ENCODE peak calls at places on chromosomes 4 and X, in ten cellular contexts. E, P, N, M, A, Z, Q, X, C and F are unnamed samples.

GRCh38 chr4:105715692-105716278 is 7.2 kb downstream of the GSTCD start:
- DNase-seq in E (no peak), P (no peak), N (peak; percentile 45), M (peak; percentile 56), A (peak; percentile 22), Z (peak; percentile 56), Q (no peak), X (peak; percentile 40), C (no peak), F (peak; percentile 46)

GRCh38 chr4:10086506-10087120 is 30.0 kb downstream of the WDR1 start:
- DNase-seq in E (no peak), P (peak; percentile 58), N (no peak), M (no peak), A (no peak), Z (no peak), Q (no peak), X (no peak), C (peak; percentile 68), F (no peak)

GRCh38 chr4:104795264-104795934 is 300.7 kb upstream of the CXXC4 start:
- DNase-seq in E (peak; percentile 3), P (no peak), N (no peak), M (no peak), A (no peak), Z (peak; percentile 20), Q (no peak), X (no peak), C (no peak), F (no peak)

GRCh38 chr4:89331637-89332544 is 24.3 kb upstream of the GPRIN3 start:
- DNase-seq in E (no peak), P (no peak), N (no peak), M (no peak), A (no peak), Z (no peak), Q (no peak), X (no peak), C (no peak), F (no peak)

GRCh38 chrX:48934581-48935331 is 15.9 kb upstream of the PIM2 start:
- DNase-seq in E (no peak), P (no peak), N (no peak), M (no peak), A (no peak), Z (no peak), Q (no peak), X (no peak), C (no peak), F (no peak)

GRCh38 chrX:115449742-115450141 is 111.2 kb upstream of the PLS3 start:
- DNase-seq in E (peak; percentile 14), P (no peak), N (no peak), M (no peak), A (no peak), Z (peak; percentile 43), Q (no peak), X (peak; percentile 39), C (peak; percentile 78), F (no peak)

GRCh38 chr4:27096142-27096824 is 235.6 kb downstream of the STIM2 start:
- DNase-seq in E (no peak), P (no peak), N (peak; percentile 15), M (peak; percentile 26), A (no peak), Z (peak; percentile 16), Q (no peak), X (peak; percentile 5), C (no peak), F (no peak)

GRCh38 chr4:185920171-185920570 is 108.2 kb upstream of the SORBS2 start:
- DNase-seq in E (no peak), P (no peak), N (no peak), M (no peak), A (peak; percentile 18), Z (peak; percentile 47), Q (no peak), X (peak; percentile 7), C (no peak), F (peak; percentile 91)

GRCh38 chr4:11805837-11806236 is 377.1 kb upstream of the HS3ST1 start:
- DNase-seq in E (no peak), P (no peak), N (peak; percentile 58), M (no peak), A (peak; percentile 28), Z (peak; percentile 28), Q (no peak), X (peak; percentile 3), C (no peak), F (peak; percentile 58)

DNA sequence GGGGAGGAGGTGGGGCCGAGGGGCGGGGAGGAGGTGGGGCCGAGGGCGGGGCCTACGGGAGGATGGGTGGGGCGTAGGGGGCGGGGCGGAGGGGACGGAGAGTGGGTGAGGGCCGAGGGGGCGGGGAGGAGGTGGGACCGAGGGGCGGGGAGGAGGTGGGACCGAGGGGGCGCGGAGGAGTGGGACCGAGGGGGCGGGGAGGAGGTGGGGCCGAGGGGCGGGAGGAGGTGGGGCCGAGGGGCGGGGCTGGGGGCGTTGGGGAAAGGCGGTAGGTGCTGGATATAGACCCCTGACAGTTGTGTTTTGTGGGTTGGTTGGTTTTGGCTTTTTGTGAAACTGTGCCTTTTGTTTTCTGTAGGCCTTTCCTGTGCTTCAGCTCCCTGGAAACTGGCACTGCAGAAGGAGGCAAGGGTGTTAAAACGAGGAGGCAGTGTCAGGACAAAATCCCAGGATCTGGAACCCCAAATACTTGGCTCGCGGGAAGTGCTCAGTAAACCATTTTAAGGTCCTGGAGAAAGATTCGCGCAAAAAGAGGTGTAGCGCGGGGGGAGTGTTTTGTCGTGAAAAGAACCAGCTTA is 580 bp upstream of the MMGT1 start:
- DNase-seq in E (peak; percentile 57), P (peak; percentile 87), N (peak; percentile 80), M (peak; percentile 49), A (no peak), Z (peak; percentile 55), Q (peak; percentile 7), X (peak; percentile 77), C (peak; percentile 94), F (peak; percentile 57)
- H3K4me3 ChIP-seq in E (no peak overlapping the region), P (peak overlapping the region; percentile 43), N (peak overlapping the region; percentile 50), M (peak overlapping the region; percentile 15), A (peak overlapping the region; percentile 7), Z (peak overlapping the region; percentile 18), Q (peak overlapping the region; percentile 53), X (peak overlapping the region; percentile 54), C (peak overlapping the region; percentile 79), F (no peak overlapping the region)

DNA sequence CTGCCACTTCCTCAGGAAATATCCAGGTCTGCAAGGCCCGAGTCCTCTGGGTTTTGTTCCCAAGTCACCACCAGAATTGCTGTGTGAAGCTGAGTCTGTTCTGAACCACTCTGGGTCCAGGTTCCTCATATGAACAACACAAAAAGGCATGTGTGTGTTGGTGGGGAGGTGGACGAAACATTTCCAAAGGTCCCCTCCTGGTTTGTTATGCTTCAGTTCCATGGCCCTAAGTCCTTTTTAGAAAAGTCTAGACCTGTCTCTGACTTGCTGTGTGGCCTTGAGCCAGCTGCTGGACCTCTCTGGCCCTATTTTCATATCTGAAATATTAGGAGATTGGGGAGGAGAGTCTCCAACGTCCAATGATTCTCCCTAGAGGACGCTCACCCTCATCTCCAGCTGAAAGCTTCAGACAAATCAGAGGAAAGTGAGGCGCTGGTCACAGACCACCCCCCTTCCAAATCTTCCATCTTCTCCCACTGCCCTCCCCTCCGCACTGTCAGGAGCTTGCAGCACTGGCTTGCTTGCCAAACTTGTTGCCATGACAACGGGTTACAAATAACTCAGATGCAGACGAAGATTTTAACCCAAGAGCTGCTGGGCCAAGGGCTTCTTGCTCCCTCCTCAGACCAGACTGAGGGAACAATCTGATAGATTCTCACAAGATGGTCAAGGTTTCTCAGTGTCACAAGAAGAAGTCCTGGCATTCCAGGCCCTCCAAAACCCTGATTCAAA is 64.5 kb downstream of the SMC1A start:
- DNase-seq in E (no peak), P (no peak), N (no peak), M (no peak), A (no peak), Z (peak; percentile 24), Q (peak; percentile 8), X (peak; percentile 28), C (no peak), F (no peak)
- H3K4me3 ChIP-seq in E (no peak overlapping the region), P (no peak overlapping the region), N (no peak overlapping the region), M (no peak overlapping the region), A (no peak overlapping the region), Z (no peak overlapping the region), Q (no peak overlapping the region), X (no peak overlapping the region), C (no peak overlapping the region), F (no peak overlapping the region)

DNA sequence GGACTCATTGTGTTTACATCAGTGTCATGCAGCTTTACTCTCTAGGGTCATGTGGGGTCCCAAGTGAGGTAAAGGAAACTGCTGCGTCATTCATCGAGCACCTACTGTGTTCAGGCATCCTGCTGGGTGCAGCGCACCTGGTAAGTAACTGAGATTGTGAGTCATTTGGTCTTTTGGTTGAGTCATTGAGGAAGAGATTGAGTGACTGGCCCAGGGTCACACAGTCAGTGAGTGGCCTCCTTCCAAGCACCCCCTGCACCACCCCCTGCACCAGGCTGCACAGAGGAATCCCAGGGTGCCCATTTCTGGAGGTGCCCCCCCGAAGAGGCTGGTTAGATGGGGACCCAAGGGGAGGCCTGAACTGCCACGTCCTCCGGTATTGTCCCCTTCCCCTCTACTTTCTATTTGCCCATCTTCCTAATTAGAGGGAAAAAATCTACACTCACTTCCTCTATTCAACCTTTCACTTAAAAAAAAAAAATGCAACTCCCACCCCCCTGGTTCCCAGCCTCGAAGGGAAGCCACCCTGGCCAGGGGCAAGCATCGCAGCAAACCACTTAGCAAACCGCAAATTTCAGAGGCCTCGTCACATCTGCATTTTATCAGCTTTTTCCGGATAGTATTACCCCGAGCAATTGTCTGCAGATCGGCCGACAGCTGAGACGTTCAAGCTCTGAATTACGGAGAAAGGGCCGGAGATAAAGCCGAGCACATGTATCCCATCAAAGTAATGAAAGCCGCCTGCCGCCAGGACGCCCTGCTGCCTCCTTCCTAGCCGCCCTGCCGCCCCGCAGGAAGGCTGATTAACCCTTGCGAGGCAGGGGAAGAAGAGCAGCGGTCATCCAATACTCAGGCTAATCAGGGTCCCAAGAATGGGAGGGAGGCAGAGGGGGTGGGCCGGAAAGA is 96.3 kb upstream of the MSX1 start:
- DNase-seq in E (no peak), P (peak; percentile 12), N (peak; percentile 87), M (no peak), A (peak; percentile 41), Z (peak; percentile 86), Q (peak; percentile 24), X (peak; percentile 56), C (no peak), F (peak; percentile 37)
- H3K4me3 ChIP-seq in E (no peak overlapping the region), P (no peak overlapping the region), N (no peak overlapping the region), M (no peak overlapping the region), A (no peak overlapping the region), Z (no peak overlapping the region), Q (no peak overlapping the region), X (no peak overlapping the region), C (no peak overlapping the region), F (no peak overlapping the region)

GRCh38 chr4:73855406-73855805 is 2.3 kb downstream of the PF4V1 start:
- DNase-seq in E (no peak), P (no peak), N (no peak), M (no peak), A (no peak), Z (peak; percentile 36), Q (no peak), X (no peak), C (no peak), F (peak; percentile 35)

GRCh38 chr4:73853718-73854473 is 800 bp downstream of the PF4V1 start:
- DNase-seq in E (no peak), P (no peak), N (no peak), M (no peak), A (no peak), Z (no peak), Q (no peak), X (no peak), C (no peak), F (no peak)

GRCh38 chr4:73852771-73853170 is 325 bp upstream of the PF4V1 start:
- DNase-seq in E (no peak), P (no peak), N (no peak), M (no peak), A (no peak), Z (peak; percentile 54), Q (no peak), X (no peak), C (no peak), F (no peak)

GRCh38 chr4:73851293-73851692 is 1.8 kb upstream of the PF4V1 start:
- DNase-seq in E (no peak), P (no peak), N (no peak), M (no peak), A (no peak), Z (no peak), Q (no peak), X (no peak), C (no peak), F (no peak)

GRCh38 chr4:73853246-73853704 is at the start of gene PF4V1:
- DNase-seq in E (peak; percentile 23), P (peak; percentile 70), N (no peak), M (no peak), A (no peak), Z (peak; percentile 53), Q (no peak), X (no peak), C (peak; percentile 84), F (no peak)
- H3K4me3 ChIP-seq in E (no peak within 1 kb of the TSS), P (no peak within 1 kb of the TSS), N (no peak within 1 kb of the TSS), M (no peak within 1 kb of the TSS), A (no peak within 1 kb of the TSS), Z (no peak within 1 kb of the TSS), Q (peak within 1 kb of the TSS; percentile 40), X (peak within 1 kb of the TSS; percentile 20), C (no peak within 1 kb of the TSS), F (peak within 1 kb of the TSS; percentile 4)